ENCODE peak calls at places on chromosomes 3 and 15, in seven cellular contexts. One of them, this sample, is unnamed.

GRCh38 chr3:14845180-14845579 is 26.4 kb downstream of the FGD5 start:
- DNase-seq in NCI-H1092 treated with DMSO at 0.1 percent for 48 hours: no peak
- DNase-seq in NT2/D1: no peak
- DNase-seq in activated CD4-positive, alpha-beta T cell treated with anti-CD3 and anti-CD28 coated beads, Interleukin-2, amount 10 ng/mL, durations not matched to agents 7 days and 5 days: no peak
- DNase-seq in kidney tubule cell: no peak
- DNase-seq in uterus: no peak
- DNase-seq in midbrain: no peak
- DNase-seq in this sample: no peak

GRCh38 chr3:133487920-133488540 is 85.5 kb upstream of the CDV3 start:
- DNase-seq in uterus: no peak
- DNase-seq in midbrain: no peak
- DNase-seq in kidney tubule cell: no peak
- DNase-seq in NT2/D1: no peak
- DNase-seq in activated CD4-positive, alpha-beta T cell treated with anti-CD3 and anti-CD28 coated beads, Interleukin-2, amount 10 ng/mL, durations not matched to agents 7 days and 5 days: peak
- DNase-seq in NCI-H1092 treated with DMSO at 0.1 percent for 48 hours: no peak
- DNase-seq in this sample: peak

GRCh38 chr15:29740692-29741311 is 81.5 kb downstream of the TJP1 start:
- DNase-seq in NCI-H1092 treated with DMSO at 0.1 percent for 48 hours: no peak
- DNase-seq in NT2/D1: no peak
- DNase-seq in activated CD4-positive, alpha-beta T cell treated with anti-CD3 and anti-CD28 coated beads, Interleukin-2, amount 10 ng/mL, durations not matched to agents 7 days and 5 days: no peak
- DNase-seq in uterus: no peak
- DNase-seq in kidney tubule cell: no peak
- DNase-seq in midbrain: no peak
- DNase-seq in this sample: no peak

GRCh38 chr15:81117581-81117980 is 16.5 kb upstream of the CFAP161 start:
- DNase-seq in NT2/D1: no peak
- DNase-seq in NCI-H1092 treated with DMSO at 0.1 percent for 48 hours: no peak
- DNase-seq in midbrain: no peak
- DNase-seq in uterus: no peak
- DNase-seq in kidney tubule cell: no peak
- DNase-seq in activated CD4-positive, alpha-beta T cell treated with anti-CD3 and anti-CD28 coated beads, Interleukin-2, amount 10 ng/mL, durations not matched to agents 7 days and 5 days: no peak
- DNase-seq in this sample: no peak

GRCh38 chr3:71751602-71752001 is 2.1 kb upstream of the GPR27 start:
- DNase-seq in kidney tubule cell: no peak
- DNase-seq in uterus: no peak
- DNase-seq in NCI-H1092 treated with DMSO at 0.1 percent for 48 hours: no peak
- DNase-seq in midbrain: no peak
- DNase-seq in NT2/D1: no peak
- DNase-seq in activated CD4-positive, alpha-beta T cell treated with anti-CD3 and anti-CD28 coated beads, Interleukin-2, amount 10 ng/mL, durations not matched to agents 7 days and 5 days: no peak
- DNase-seq in this sample: no peak

GRCh38 chr3:116777181-116777840 is 67.7 kb downstream of the TUSC7 start:
- DNase-seq in midbrain: no peak
- DNase-seq in NT2/D1: no peak
- DNase-seq in uterus: no peak
- DNase-seq in kidney tubule cell: peak
- DNase-seq in NCI-H1092 treated with DMSO at 0.1 percent for 48 hours: no peak
- DNase-seq in activated CD4-positive, alpha-beta T cell treated with anti-CD3 and anti-CD28 coated beads, Interleukin-2, amount 10 ng/mL, durations not matched to agents 7 days and 5 days: no peak
- DNase-seq in this sample: no peak

GRCh38 chr3:16741103-16741758 is 136.0 kb upstream of the DAZL start:
- DNase-seq in midbrain: no peak
- DNase-seq in activated CD4-positive, alpha-beta T cell treated with anti-CD3 and anti-CD28 coated beads, Interleukin-2, amount 10 ng/mL, durations not matched to agents 7 days and 5 days: no peak
- DNase-seq in uterus: no peak
- DNase-seq in kidney tubule cell: peak
- DNase-seq in NT2/D1: no peak
- DNase-seq in NCI-H1092 treated with DMSO at 0.1 percent for 48 hours: no peak
- DNase-seq in this sample: no peak

GRCh38 chr15:40873625-40874561 is at the start of gene RHOV:
- DNase-seq in kidney tubule cell: peak
- DNase-seq in midbrain: no peak
- DNase-seq in uterus: no peak
- DNase-seq in activated CD4-positive, alpha-beta T cell treated with anti-CD3 and anti-CD28 coated beads, Interleukin-2, amount 10 ng/mL, durations not matched to agents 7 days and 5 days: peak
- DNase-seq in NT2/D1: no peak
- DNase-seq in NCI-H1092 treated with DMSO at 0.1 percent for 48 hours: peak
- DNase-seq in this sample: no peak

GRCh38 chr3:5016218-5017161 is 37.3 kb downstream of the BHLHE40 start:
- DNase-seq in uterus: no peak
- DNase-seq in NCI-H1092 treated with DMSO at 0.1 percent for 48 hours: no peak
- DNase-seq in midbrain: peak
- DNase-seq in kidney tubule cell: peak
- DNase-seq in activated CD4-positive, alpha-beta T cell treated with anti-CD3 and anti-CD28 coated beads, Interleukin-2, amount 10 ng/mL, durations not matched to agents 7 days and 5 days: peak
- DNase-seq in NT2/D1: no peak
- DNase-seq in this sample: no peak

GRCh38 chr3:16338999-16339398 is 74.0 kb downstream of the OXNAD1 start:
- DNase-seq in NCI-H1092 treated with DMSO at 0.1 percent for 48 hours: no peak
- DNase-seq in activated CD4-positive, alpha-beta T cell treated with anti-CD3 and anti-CD28 coated beads, Interleukin-2, amount 10 ng/mL, durations not matched to agents 7 days and 5 days: no peak
- DNase-seq in midbrain: no peak
- DNase-seq in kidney tubule cell: peak
- DNase-seq in uterus: no peak
- DNase-seq in NT2/D1: no peak
- DNase-seq in this sample: no peak

GRCh38 chr3:168095611-168096209 is at the start of gene GOLIM4:
- DNase-seq in NT2/D1: peak
- DNase-seq in kidney tubule cell: peak
- DNase-seq in midbrain: peak
- DNase-seq in activated CD4-positive, alpha-beta T cell treated with anti-CD3 and anti-CD28 coated beads, Interleukin-2, amount 10 ng/mL, durations not matched to agents 7 days and 5 days: peak
- DNase-seq in uterus: peak
- DNase-seq in NCI-H1092 treated with DMSO at 0.1 percent for 48 hours: peak
- DNase-seq in this sample: peak

GRCh38 chr3:10309736-10310135 is 11.2 kb downstream of the SEC13 start:
- DNase-seq in kidney tubule cell: no peak
- DNase-seq in uterus: no peak
- DNase-seq in midbrain: no peak
- DNase-seq in NT2/D1: no peak
- DNase-seq in activated CD4-positive, alpha-beta T cell treated with anti-CD3 and anti-CD28 coated beads, Interleukin-2, amount 10 ng/mL, durations not matched to agents 7 days and 5 days: no peak
- DNase-seq in NCI-H1092 treated with DMSO at 0.1 percent for 48 hours: no peak
- DNase-seq in this sample: no peak

GRCh38 chr3:176840604-176841287 is 356.5 kb downstream of the TBL1XR1 start:
- DNase-seq in NT2/D1: no peak
- DNase-seq in midbrain: no peak
- DNase-seq in NCI-H1092 treated with DMSO at 0.1 percent for 48 hours: no peak
- DNase-seq in kidney tubule cell: no peak
- DNase-seq in uterus: no peak
- DNase-seq in activated CD4-positive, alpha-beta T cell treated with anti-CD3 and anti-CD28 coated beads, Interleukin-2, amount 10 ng/mL, durations not matched to agents 7 days and 5 days: no peak
- DNase-seq in this sample: no peak

GRCh38 chr15:51251591-51251990 is 86.8 kb downstream of the CYP19A1 start:
- DNase-seq in NT2/D1: no peak
- DNase-seq in kidney tubule cell: no peak
- DNase-seq in NCI-H1092 treated with DMSO at 0.1 percent for 48 hours: no peak
- DNase-seq in activated CD4-positive, alpha-beta T cell treated with anti-CD3 and anti-CD28 coated beads, Interleukin-2, amount 10 ng/mL, durations not matched to agents 7 days and 5 days: no peak
- DNase-seq in uterus: no peak
- DNase-seq in midbrain: no peak
- DNase-seq in this sample: no peak

GRCh38 chr15:27696530-27696929 is 402.6 kb downstream of the OCA2 start:
- DNase-seq in NT2/D1: no peak
- DNase-seq in activated CD4-positive, alpha-beta T cell treated with anti-CD3 and anti-CD28 coated beads, Interleukin-2, amount 10 ng/mL, durations not matched to agents 7 days and 5 days: no peak
- DNase-seq in NCI-H1092 treated with DMSO at 0.1 percent for 48 hours: no peak
- DNase-seq in uterus: no peak
- DNase-seq in kidney tubule cell: no peak
- DNase-seq in midbrain: no peak
- DNase-seq in this sample: no peak

GRCh38 chr3:172111163-172111562 is 71.8 kb downstream of the FNDC3B start:
- DNase-seq in uterus: no peak
- DNase-seq in NCI-H1092 treated with DMSO at 0.1 percent for 48 hours: no peak
- DNase-seq in midbrain: no peak
- DNase-seq in kidney tubule cell: no peak
- DNase-seq in activated CD4-positive, alpha-beta T cell treated with anti-CD3 and anti-CD28 coated beads, Interleukin-2, amount 10 ng/mL, durations not matched to agents 7 days and 5 days: no peak
- DNase-seq in NT2/D1: no peak
- DNase-seq in this sample: no peak

GRCh38 chr3:37053337-37053736 is 60.0 kb downstream of the MLH1 start:
- DNase-seq in NCI-H1092 treated with DMSO at 0.1 percent for 48 hours: no peak
- DNase-seq in uterus: no peak
- DNase-seq in activated CD4-positive, alpha-beta T cell treated with anti-CD3 and anti-CD28 coated beads, Interleukin-2, amount 10 ng/mL, durations not matched to agents 7 days and 5 days: no peak
- DNase-seq in kidney tubule cell: no peak
- DNase-seq in midbrain: peak
- DNase-seq in NT2/D1: no peak
- DNase-seq in this sample: no peak

GRCh38 chr3:177065285-177066028 is 131.8 kb downstream of the TBL1XR1 start:
- DNase-seq in NT2/D1: no peak
- DNase-seq in uterus: no peak
- DNase-seq in midbrain: no peak
- DNase-seq in NCI-H1092 treated with DMSO at 0.1 percent for 48 hours: no peak
- DNase-seq in activated CD4-positive, alpha-beta T cell treated with anti-CD3 and anti-CD28 coated beads, Interleukin-2, amount 10 ng/mL, durations not matched to agents 7 days and 5 days: no peak
- DNase-seq in kidney tubule cell: no peak
- DNase-seq in this sample: no peak

GRCh38 chr3:64408770-64409169 is 183.5 kb upstream of the PRICKLE2 start:
- DNase-seq in activated CD4-positive, alpha-beta T cell treated with anti-CD3 and anti-CD28 coated beads, Interleukin-2, amount 10 ng/mL, durations not matched to agents 7 days and 5 days: no peak
- DNase-seq in NT2/D1: no peak
- DNase-seq in NCI-H1092 treated with DMSO at 0.1 percent for 48 hours: no peak
- DNase-seq in midbrain: no peak
- DNase-seq in kidney tubule cell: peak
- DNase-seq in uterus: no peak
- DNase-seq in this sample: no peak

GRCh38 chr15:33675246-33675645 is 293.1 kb upstream of the CHRM5 start:
- DNase-seq in uterus: no peak
- DNase-seq in midbrain: peak
- DNase-seq in activated CD4-positive, alpha-beta T cell treated with anti-CD3 and anti-CD28 coated beads, Interleukin-2, amount 10 ng/mL, durations not matched to agents 7 days and 5 days: no peak
- DNase-seq in NT2/D1: peak
- DNase-seq in kidney tubule cell: peak
- DNase-seq in NCI-H1092 treated with DMSO at 0.1 percent for 48 hours: peak
- DNase-seq in this sample: no peak

GRCh38 chr3:50150863-50151686 is 4.0 kb upstream of the SEMA3F start:
- DNase-seq in uterus: no peak
- DNase-seq in NT2/D1: no peak
- DNase-seq in activated CD4-positive, alpha-beta T cell treated with anti-CD3 and anti-CD28 coated beads, Interleukin-2, amount 10 ng/mL, durations not matched to agents 7 days and 5 days: no peak
- DNase-seq in kidney tubule cell: no peak
- DNase-seq in midbrain: no peak
- DNase-seq in NCI-H1092 treated with DMSO at 0.1 percent for 48 hours: no peak
- DNase-seq in this sample: no peak

GRCh38 chr15:56468271-56468912 is 3.5 kb upstream of the MNS1 start:
- DNase-seq in uterus: no peak
- DNase-seq in NT2/D1: no peak
- DNase-seq in midbrain: no peak
- DNase-seq in kidney tubule cell: peak
- DNase-seq in NCI-H1092 treated with DMSO at 0.1 percent for 48 hours: no peak
- DNase-seq in activated CD4-positive, alpha-beta T cell treated with anti-CD3 and anti-CD28 coated beads, Interleukin-2, amount 10 ng/mL, durations not matched to agents 7 days and 5 days: peak
- DNase-seq in this sample: no peak

GRCh38 chr3:52244061-52244628 is 1.4 kb upstream of the PPM1M start:
- DNase-seq in uterus: peak
- DNase-seq in midbrain: peak
- DNase-seq in NCI-H1092 treated with DMSO at 0.1 percent for 48 hours: no peak
- DNase-seq in activated CD4-positive, alpha-beta T cell treated with anti-CD3 and anti-CD28 coated beads, Interleukin-2, amount 10 ng/mL, durations not matched to agents 7 days and 5 days: no peak
- DNase-seq in NT2/D1: no peak
- DNase-seq in kidney tubule cell: peak
- DNase-seq in this sample: no peak

GRCh38 chr3:27483117-27484001 is 825 bp downstream of the SLC4A7 start:
- DNase-seq in NT2/D1: peak
- DNase-seq in activated CD4-positive, alpha-beta T cell treated with anti-CD3 and anti-CD28 coated beads, Interleukin-2, amount 10 ng/mL, durations not matched to agents 7 days and 5 days: peak
- DNase-seq in NCI-H1092 treated with DMSO at 0.1 percent for 48 hours: peak
- DNase-seq in midbrain: peak
- DNase-seq in kidney tubule cell: peak
- DNase-seq in uterus: peak
- DNase-seq in this sample: peak

GRCh38 chr15:49279481-49280186 is 109.6 kb downstream of the GALK2 start:
- DNase-seq in activated CD4-positive, alpha-beta T cell treated with anti-CD3 and anti-CD28 coated beads, Interleukin-2, amount 10 ng/mL, durations not matched to agents 7 days and 5 days: no peak
- DNase-seq in NCI-H1092 treated with DMSO at 0.1 percent for 48 hours: no peak
- DNase-seq in uterus: no peak
- DNase-seq in midbrain: no peak
- DNase-seq in NT2/D1: no peak
- DNase-seq in kidney tubule cell: no peak
- DNase-seq in this sample: no peak

GRCh38 chr3:37934631-37935289 is 55.8 kb upstream of the VILL start:
- DNase-seq in kidney tubule cell: peak
- DNase-seq in midbrain: no peak
- DNase-seq in NT2/D1: no peak
- DNase-seq in uterus: no peak
- DNase-seq in NCI-H1092 treated with DMSO at 0.1 percent for 48 hours: no peak
- DNase-seq in activated CD4-positive, alpha-beta T cell treated with anti-CD3 and anti-CD28 coated beads, Interleukin-2, amount 10 ng/mL, durations not matched to agents 7 days and 5 days: no peak
- DNase-seq in this sample: no peak

GRCh38 chr15:41862515-41863116 is 24.0 kb downstream of the PLA2G4B start:
- DNase-seq in activated CD4-positive, alpha-beta T cell treated with anti-CD3 and anti-CD28 coated beads, Interleukin-2, amount 10 ng/mL, durations not matched to agents 7 days and 5 days: no peak
- DNase-seq in uterus: no peak
- DNase-seq in midbrain: no peak
- DNase-seq in kidney tubule cell: peak
- DNase-seq in NCI-H1092 treated with DMSO at 0.1 percent for 48 hours: no peak
- DNase-seq in NT2/D1: peak
- DNase-seq in this sample: no peak

GRCh38 chr15:88791637-88792036 is 11.6 kb upstream of the ACAN start:
- DNase-seq in NCI-H1092 treated with DMSO at 0.1 percent for 48 hours: no peak
- DNase-seq in activated CD4-positive, alpha-beta T cell treated with anti-CD3 and anti-CD28 coated beads, Interleukin-2, amount 10 ng/mL, durations not matched to agents 7 days and 5 days: no peak
- DNase-seq in midbrain: no peak
- DNase-seq in kidney tubule cell: peak
- DNase-seq in NT2/D1: no peak
- DNase-seq in uterus: no peak
- DNase-seq in this sample: no peak

GRCh38 chr3:177818712-177819111 is 621.4 kb upstream of the TBL1XR1 start:
- DNase-seq in uterus: no peak
- DNase-seq in NCI-H1092 treated with DMSO at 0.1 percent for 48 hours: no peak
- DNase-seq in NT2/D1: no peak
- DNase-seq in kidney tubule cell: no peak
- DNase-seq in activated CD4-positive, alpha-beta T cell treated with anti-CD3 and anti-CD28 coated beads, Interleukin-2, amount 10 ng/mL, durations not matched to agents 7 days and 5 days: no peak
- DNase-seq in midbrain: no peak
- DNase-seq in this sample: no peak

GRCh38 chr3:196174652-196175051 is 36.5 kb downstream of the ZDHHC19 start:
- DNase-seq in midbrain: no peak
- DNase-seq in uterus: no peak
- DNase-seq in activated CD4-positive, alpha-beta T cell treated with anti-CD3 and anti-CD28 coated beads, Interleukin-2, amount 10 ng/mL, durations not matched to agents 7 days and 5 days: no peak
- DNase-seq in NCI-H1092 treated with DMSO at 0.1 percent for 48 hours: no peak
- DNase-seq in kidney tubule cell: no peak
- DNase-seq in NT2/D1: no peak
- DNase-seq in this sample: no peak

GRCh38 chr3:61771976-61772375 is 210.6 kb downstream of the PTPRG start:
- DNase-seq in midbrain: no peak
- DNase-seq in NCI-H1092 treated with DMSO at 0.1 percent for 48 hours: no peak
- DNase-seq in uterus: no peak
- DNase-seq in NT2/D1: no peak
- DNase-seq in kidney tubule cell: peak
- DNase-seq in activated CD4-positive, alpha-beta T cell treated with anti-CD3 and anti-CD28 coated beads, Interleukin-2, amount 10 ng/mL, durations not matched to agents 7 days and 5 days: no peak
- DNase-seq in this sample: no peak

GRCh38 chr15:95304116-95304873 is 1026.2 kb upstream of the NR2F2 start:
- DNase-seq in NCI-H1092 treated with DMSO at 0.1 percent for 48 hours: no peak
- DNase-seq in NT2/D1: no peak
- DNase-seq in midbrain: no peak
- DNase-seq in kidney tubule cell: no peak
- DNase-seq in activated CD4-positive, alpha-beta T cell treated with anti-CD3 and anti-CD28 coated beads, Interleukin-2, amount 10 ng/mL, durations not matched to agents 7 days and 5 days: no peak
- DNase-seq in uterus: peak
- DNase-seq in this sample: no peak

This sample was measured in stimulated activated CD4-positive, alpha-beta T cell treated with anti-CD3 and anti-CD28 coated beads, TNF-alpha, amount 100 ng/mL, for 4 hours.